ENCODE peak calls at places on chromosomes 3 and 15, in eight cellular contexts. C, H, F, Z, K, S, X and A are unnamed samples.

GRCh38 chr3:138921316-138922292 is 25.3 kb downstream of the FOXL2 start:
- DNase-seq in C (peak), H (peak), F (no peak), Z (peak), K (no peak), S (peak), X (no peak), A (no peak)

GRCh38 chr3:53046171-53047170 is 598 bp upstream of the SFMBT1 start:
- DNase-seq in C (peak), H (peak), F (peak), Z (peak), K (peak), S (peak), X (peak), A (peak)

GRCh38 chr15:25422021-25422420 is 16.8 kb downstream of the UBE3A start:
- DNase-seq in C (no peak), H (no peak), F (no peak), Z (no peak), K (no peak), S (no peak), X (no peak), A (no peak)

GRCh38 chr3:72904156-72904555 is 16.3 kb downstream of the GXYLT2 start:
- DNase-seq in C (no peak), H (no peak), F (no peak), Z (no peak), K (no peak), S (no peak), X (no peak), A (no peak)

GRCh38 chr3:123350971-123351370 is 97.9 kb downstream of the ADCY5 start:
- DNase-seq in C (no peak), H (no peak), F (no peak), Z (no peak), K (no peak), S (no peak), X (no peak), A (no peak)

GRCh38 chr3:127588675-127589577 is 1.6 kb downstream of the TPRA1 start:
- DNase-seq in C (peak), H (peak), F (no peak), Z (peak), K (no peak), S (no peak), X (peak), A (no peak)

GRCh38 chr3:188533612-188534357 is 379.8 kb downstream of the LPP start:
- DNase-seq in C (peak), H (no peak), F (no peak), Z (peak), K (no peak), S (no peak), X (no peak), A (no peak)

GRCh38 chr15:70292511-70292760 is 194.7 kb upstream of the TLE3 start:
- DNase-seq in C (no peak), H (no peak), F (no peak), Z (no peak), K (no peak), S (no peak), X (no peak), A (no peak)

GRCh38 chr15:79122943-79123342 is 32.4 kb upstream of the RASGRF1 start:
- DNase-seq in C (no peak), H (no peak), F (no peak), Z (no peak), K (no peak), S (no peak), X (no peak), A (no peak)

GRCh38 chr15:82048809-82049208 is 3.0 kb upstream of the MEX3B start:
- DNase-seq in C (no peak), H (no peak), F (no peak), Z (no peak), K (no peak), S (no peak), X (no peak), A (no peak)

GRCh38 chr3:120637836-120638559 is 41.9 kb downstream of the NDUFB4 start:
- DNase-seq in C (peak), H (no peak), F (no peak), Z (no peak), K (no peak), S (no peak), X (no peak), A (no peak)

GRCh38 chr3:45084820-45085816 is 59.0 kb downstream of the CLEC3B start:
- DNase-seq in C (peak), H (peak), F (no peak), Z (peak), K (no peak), S (no peak), X (no peak), A (no peak)

GRCh38 chr3:182989566-182989965 is 9.2 kb upstream of the DCUN1D1 start:
- DNase-seq in C (no peak), H (peak), F (no peak), Z (no peak), K (peak), S (no peak), X (no peak), A (no peak)

GRCh38 chr3:138451595-138452162 is 17.3 kb downstream of the ESYT3 start:
- DNase-seq in C (no peak), H (no peak), F (no peak), Z (no peak), K (no peak), S (no peak), X (no peak), A (no peak)

GRCh38 chr15:57611938-57612337 is 20.2 kb downstream of the MYZAP start:
- DNase-seq in C (peak), H (peak), F (no peak), Z (peak), K (peak), S (no peak), X (no peak), A (no peak)

GRCh38 chr15:38810686-38811085 is 246.1 kb upstream of the RASGRP1 start:
- DNase-seq in C (no peak), H (no peak), F (no peak), Z (no peak), K (no peak), S (no peak), X (no peak), A (no peak)

GRCh38 chr3:38542401-38543298 is 46.5 kb downstream of the EXOG start:
- DNase-seq in C (no peak), H (peak), F (no peak), Z (peak), K (no peak), S (no peak), X (no peak), A (no peak)

GRCh38 chr3:33317963-33318708 is 40.9 kb downstream of the FBXL2 start:
- DNase-seq in C (no peak), H (no peak), F (no peak), Z (no peak), K (no peak), S (no peak), X (peak), A (no peak)

GRCh38 chr3:128274837-128275236 is 121.6 kb downstream of the EEFSEC start:
- DNase-seq in C (peak), H (peak), F (no peak), Z (peak), K (no peak), S (peak), X (no peak), A (no peak)

GRCh38 chr3:68458646-68459045 is 473.7 kb downstream of the TAFA4 start:
- DNase-seq in C (no peak), H (no peak), F (no peak), Z (no peak), K (no peak), S (no peak), X (no peak), A (no peak)

GRCh38 chr15:74614744-74615312 is 808 bp upstream of the CLK3 start:
- DNase-seq in C (peak), H (peak), F (peak), Z (peak), K (peak), S (no peak), X (peak), A (peak)

GRCh38 chr3:132556467-132557159 is 40.5 kb upstream of the ACKR4 start:
- DNase-seq in C (no peak), H (no peak), F (no peak), Z (no peak), K (no peak), S (peak), X (no peak), A (no peak)

GRCh38 chr3:45135959-45136358 is 10.2 kb downstream of the CDCP1 start:
- DNase-seq in C (no peak), H (no peak), F (no peak), Z (no peak), K (no peak), S (no peak), X (no peak), A (no peak)